ENCODE peak calls at places on chromosomes 13 and 19, in five cellular contexts. B is right lobe of liver; W is H54; J is foreskin fibroblast; A is activated CD4-positive, alpha-beta memory T cell treated with anti-CD3 and anti-CD28 coated beads, Interleukin-2, amount 10 ng/mL, durations not matched to agents 7 days and 5 days. M is an unnamed sample.

GRCh38 chr13:43019811-43020210 is 3.6 kb upstream of the DNAJC15 start:
- DNase-seq in J (no peak), A (no peak), B (no peak), W (no peak), M (no peak)

GRCh38 chr19:14410054-14410774 is 8.9 kb downstream of the DDX39A start:
- DNase-seq in A (peak), J (no peak), B (no peak), W (no peak), M (no peak)

GRCh38 chr19:4034048-4035017 is 26.8 kb downstream of the PIAS4 start:
- DNase-seq in W (no peak), A (no peak), J (no peak), B (no peak), M (peak)

GRCh38 chr19:41371541-41371940 is 4.8 kb upstream of the TMEM91 start:
- DNase-seq in B (no peak), A (no peak), W (no peak), J (no peak), M (no peak)

GRCh38 chr13:21526707-21527454 is 67.8 kb upstream of the ZDHHC20 start:
- DNase-seq in A (no peak), B (no peak), W (no peak), J (no peak), M (no peak)

GRCh38 chr13:97440598-97440997 is 6.6 kb downstream of the RAP2A start:
- DNase-seq in W (no peak), A (no peak), J (no peak), B (no peak), M (no peak)

GRCh38 chr19:19105365-19106060 is 32.8 kb downstream of the TMEM161A start:
- DNase-seq in B (peak), J (peak), W (no peak), A (no peak), M (no peak)

GRCh38 chr19:44894946-44895345 is 3.9 kb downstream of the TOMM40 start:
- DNase-seq in B (no peak), W (no peak), J (no peak), A (no peak), M (no peak)

GRCh38 chr13:110546933-110547332 is 14.6 kb downstream of the RAB20 start:
- DNase-seq in B (peak), J (peak), A (no peak), W (peak), M (no peak)

GRCh38 chr19:28066988-28067387 is 1146.0 kb downstream of the UQCRFS1 start:
- DNase-seq in W (no peak), A (no peak), B (no peak), J (no peak), M (no peak)

GRCh38 chr13:38785047-38785446 is 98.2 kb downstream of the FREM2 start:
- DNase-seq in B (no peak), J (no peak), W (no peak), A (no peak), M (no peak)

GRCh38 chr13:27131202-27131623 is 40.4 kb downstream of the USP12 start:
- DNase-seq in J (no peak), B (no peak), A (peak), W (no peak), M (no peak)

GRCh38 chr19:39038098-39038497 is 5.7 kb upstream of the FBXO27 start:
- DNase-seq in J (peak), B (peak), A (no peak), W (peak), M (peak)

GRCh38 chr19:2261438-2262172 is 5.4 kb upstream of the JSRP1 start:
- DNase-seq in B (no peak), W (no peak), J (no peak), A (peak), M (no peak)

GRCh38 chr19:11377237-11377636 is 2.8 kb downstream of the SWSAP1 start:
- DNase-seq in B (no peak), J (peak), A (peak), W (no peak), M (no peak)

GRCh38 chr13:33740134-33740538 is 77.8 kb upstream of the RFC3 start:
- DNase-seq in B (no peak), W (no peak), J (peak), A (no peak), M (no peak)

GRCh38 chr19:56321981-56322558 is 7.4 kb upstream of the ZSCAN5A start:
- DNase-seq in J (no peak), B (no peak), W (no peak), A (no peak), M (no peak)

GRCh38 chr13:25933520-25933919 is 118.3 kb downstream of the SHISA2 start:
- DNase-seq in B (no peak), J (no peak), A (no peak), W (no peak), M (no peak)

GRCh38 chr19:31340059-31341025 is 8.9 kb downstream of the TSHZ3 start:
- DNase-seq in A (peak), B (no peak), J (peak), W (no peak), M (peak)

GRCh38 chr19:57334191-57334590 is 13.9 kb downstream of the ZNF543 start:
- DNase-seq in J (no peak), A (no peak), W (no peak), B (no peak), M (no peak)

GRCh38 chr19:52464798-52465470 is 11.6 kb downstream of the ZNF578 start:
- DNase-seq in B (no peak), A (no peak), J (no peak), W (no peak), M (no peak)

GRCh38 chr19:33748231-33748630 is 48.4 kb upstream of the KCTD15 start:
- DNase-seq in A (no peak), B (no peak), W (no peak), J (no peak), M (no peak)

GRCh38 chr19:4955274-4955673 is 13.6 kb upstream of the KDM4B start:
- DNase-seq in B (no peak), J (no peak), A (no peak), W (no peak), M (no peak)

GRCh38 chr13:113970810-113971470 is 2.9 kb downstream of the C13orf46 start:
- DNase-seq in A (no peak), J (no peak), W (no peak), B (peak), M (no peak)

GRCh38 chr19:47542030-47542475 is 27.2 kb upstream of the NAPA start:
- DNase-seq in A (no peak), W (no peak), B (no peak), J (peak), M (no peak)

GRCh38 chr13:61463027-61463426 is 47.4 kb upstream of the PCDH20 start:
- DNase-seq in J (no peak), W (no peak), B (no peak), A (no peak), M (no peak)

GRCh38 chr13:113856716-113857065 is 7.2 kb downstream of the GAS6 start:
- DNase-seq in W (peak), J (peak), A (no peak), B (peak), M (no peak)

M was measured in dorsolateral prefrontal cortex.